ENCODE peak calls at places on chromosome 1, in four cellular contexts. A is MM.1S, H is HCT116, F is GM23248. M is an unnamed sample. For H3K4me1, the result is how much of the 10 kb centered on the place peaks cover.

GRCh38 chr1:42940851-42941639 is 17.6 kb downstream of the SLC2A1 start:
- DNase-seq in A (no peak), H (peak), F (peak), M (peak)

GRCh38 chr1:64965239-64966157 is 851 bp downstream of the JAK1 start:
- DNase-seq in A (peak), H (no peak), F (peak), M (peak)

GRCh38 chr1:184463680-184464079 is 76.9 kb downstream of the C1orf21 start:
- DNase-seq in A (no peak), H (no peak), F (no peak), M (no peak)

GRCh38 chr1:182015360-182015759 is 46.2 kb downstream of the ZNF648 start:
- DNase-seq in A (no peak), H (no peak), F (peak), M (no peak)

GRCh38 chr1:169550294-169550693 is 36.0 kb downstream of the F5 start:
- DNase-seq in A (peak), H (peak), F (peak), M (peak)

GRCh38 chr1:228236744-228237143 is 28.9 kb downstream of the OBSCN start:
- DNase-seq in A (no peak), H (peak), F (peak), M (peak)

GRCh38 chr1:234093741-234094140 is 189.3 kb downstream of the SLC35F3 start:
- DNase-seq in A (no peak), H (no peak), F (no peak), M (no peak)

GRCh38 chr1:54149734-54150133 is 3.1 kb downstream of the CDCP2 start:
- DNase-seq in A (no peak), H (no peak), F (no peak), M (no peak)

GRCh38 chr1:33583567-33583966 is 111.1 kb downstream of the ZSCAN20 start:
- DNase-seq in A (no peak), H (no peak), F (no peak), M (no peak)

GRCh38 chr1:44084998-44085675 is 33.5 kb upstream of the KLF17 start:
- DNase-seq in A (no peak), H (peak), F (peak), M (no peak)

GRCh38 chr1:164308101-164308500 is 250.9 kb upstream of the PBX1 start:
- DNase-seq in A (no peak), H (no peak), F (no peak), M (no peak)

GRCh38 chr1:108862698-108863477 is 6.0 kb upstream of the AKNAD1 start:
- DNase-seq in A (no peak), H (no peak), F (no peak), M (no peak)

DNA sequence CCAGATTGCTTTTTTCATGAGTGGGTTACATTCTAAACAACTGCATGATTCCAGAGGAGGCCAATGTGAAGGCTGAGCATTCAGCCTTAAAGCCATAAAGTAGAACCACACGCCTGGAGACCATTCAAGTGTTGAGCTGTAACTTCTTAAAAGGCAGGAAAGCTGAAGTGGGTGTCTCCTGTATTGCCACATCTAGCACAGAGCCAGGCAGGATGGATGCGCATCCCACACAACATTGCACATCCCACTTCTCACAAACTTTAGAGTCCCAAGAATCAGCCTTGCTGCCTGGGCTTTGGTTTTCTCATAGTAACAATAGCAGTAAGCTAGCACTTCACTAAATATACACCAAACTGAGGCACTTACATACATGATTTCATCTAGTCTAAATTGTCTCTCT is 151.7 kb downstream of the DAB1 start:
- DNase-seq in A (no peak), H (no peak), F (peak), M (no peak)
- H3K4me1 ChIP-seq in A (under half), H (under half), F (under half), M (under half)

GRCh38 chr1:39110325-39110851 is 84.2 kb downstream of the NDUFS5 start:
- DNase-seq in A (no peak), H (no peak), F (peak), M (no peak)

GRCh38 chr1:39109653-39110052 is 83.5 kb downstream of the NDUFS5 start:
- DNase-seq in A (no peak), H (no peak), F (no peak), M (no peak)

GRCh38 chr1:39105841-39106765 is 80.0 kb downstream of the NDUFS5 start:
- DNase-seq in A (peak), H (no peak), F (peak), M (peak)

GRCh38 chr1:39106949-39107740 is 81.0 kb downstream of the NDUFS5 start:
- DNase-seq in A (no peak), H (no peak), F (peak), M (no peak)

GRCh38 chr1:39107891-39108290 is 81.7 kb downstream of the NDUFS5 start:
- DNase-seq in A (no peak), H (no peak), F (peak), M (no peak)
- TF ChIP-seq EZH2phosphoT487 in A (no peak), H (no peak), F (no peak), M (no peak)

GRCh38 chr1:8135250-8135649 is 109.1 kb upstream of the ERRFI1 start:
- DNase-seq in A (no peak), H (no peak), F (no peak), M (no peak)

GRCh38 chr1:8134546-8135235 is 108.6 kb upstream of the ERRFI1 start:
- DNase-seq in A (no peak), H (no peak), F (peak), M (no peak)

GRCh38 chr1:8137406-8138244 is 111.5 kb upstream of the ERRFI1 start:
- DNase-seq in A (no peak), H (peak), F (peak), M (no peak)

GRCh38 chr1:8138673-8139072 is 112.6 kb upstream of the ERRFI1 start:
- DNase-seq in A (no peak), H (no peak), F (no peak), M (no peak)

DNA sequence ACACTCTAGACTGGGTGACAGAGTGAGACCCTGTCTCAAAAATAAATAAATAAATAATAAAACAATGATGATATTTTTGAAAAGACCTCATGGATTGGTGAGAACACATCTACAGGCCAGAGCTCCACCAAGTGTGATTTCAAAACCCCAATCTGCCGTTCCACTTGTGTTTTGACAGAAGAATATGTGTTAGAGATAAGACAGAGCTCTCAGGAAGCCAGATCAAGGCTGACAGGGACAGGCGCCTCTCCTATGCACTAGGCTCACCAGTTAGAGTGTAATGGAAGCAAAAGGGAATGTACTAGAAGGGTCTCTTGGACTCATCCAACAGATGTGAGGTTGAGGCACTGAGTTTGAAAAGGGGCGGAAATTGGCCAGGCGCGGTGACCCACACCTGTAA is 110.7 kb upstream of the ERRFI1 start:
- DNase-seq in A (no peak), H (no peak), F (no peak), M (no peak)
- H3K4me1 ChIP-seq in A (under half), H (half or more), F (under half), M (under half)

DNA sequence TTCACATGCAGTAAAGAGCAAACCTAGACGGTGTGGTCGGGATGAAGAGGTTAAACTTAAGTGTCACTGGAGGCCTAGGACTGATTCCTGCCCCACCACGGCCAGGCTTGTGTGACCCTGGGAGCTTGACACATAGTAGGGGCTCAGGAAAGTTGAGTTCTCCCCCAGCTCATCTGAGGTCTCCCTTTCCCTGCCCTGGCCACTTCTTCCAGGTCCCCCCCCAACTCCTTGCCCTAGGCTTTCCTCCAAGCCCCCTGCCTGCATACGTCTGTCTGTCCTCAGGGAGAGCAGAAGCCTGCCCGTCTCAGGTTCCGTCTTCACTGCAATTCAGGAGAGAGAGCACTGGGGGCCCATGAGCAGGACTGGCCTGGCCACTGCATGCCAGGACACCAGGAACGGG is 225.8 kb downstream of the PTPRU start:
- DNase-seq in A (no peak), H (no peak), F (no peak), M (no peak)
- TF ChIP-seq EZH2phosphoT487 in A (no peak), H (no peak), F (no peak), M (no peak)